ENCODE peak calls at places on chromosomes 11 and 22, in seven cellular contexts. E, Y, C, V, Q, O and F are unnamed samples.

GRCh38 chr11:67160872-67161783 is 42.1 kb downstream of the KDM2A start:
- DNase-seq in E (no peak), Y (peak; percentile 13), C (no peak), V (no peak), Q (no peak), O (no peak), F (no peak)

GRCh38 chr11:57778318-57779037 is 16.9 kb downstream of the CTNND1 start:
- DNase-seq in E (peak; percentile 90), Y (peak; percentile 99), C (peak; percentile 89), V (peak; percentile 92), Q (peak; percentile 74), O (peak; percentile 86), F (peak; percentile 88)

GRCh38 chr11:119461250-119461963 is 38.4 kb upstream of the THY1 start:
- DNase-seq in E (no peak), Y (no peak), C (no peak), V (no peak), Q (no peak), O (no peak), F (no peak)

GRCh38 chr11:44977493-44977984 is 26.9 kb upstream of the TP53I11 start:
- DNase-seq in E (no peak), Y (no peak), C (no peak), V (no peak), Q (no peak), O (no peak), F (peak; percentile 55)

GRCh38 chr11:45468265-45468856 is 182.2 kb upstream of the SYT13 start:
- DNase-seq in E (no peak), Y (peak; percentile 31), C (no peak), V (peak; percentile 33), Q (no peak), O (no peak), F (no peak)

GRCh38 chr22:17552737-17553136 is 10.6 kb upstream of the SLC25A18 start:
- DNase-seq in E (no peak), Y (no peak), C (no peak), V (peak; percentile 46), Q (no peak), O (peak; percentile 40), F (no peak)

GRCh38 chr11:133950874-133951483 is 5.8 kb downstream of the IGSF9B start:
- DNase-seq in E (no peak), Y (no peak), C (no peak), V (no peak), Q (no peak), O (no peak), F (no peak)

GRCh38 chr11:57399221-57399620 is 8.8 kb upstream of the PRG2 start:
- DNase-seq in E (no peak), Y (no peak), C (no peak), V (no peak), Q (no peak), O (no peak), F (no peak)

GRCh38 chr22:23113067-23113846 is 28.5 kb downstream of the RSPH14 start:
- DNase-seq in E (no peak), Y (peak; percentile 67), C (no peak), V (no peak), Q (no peak), O (no peak), F (no peak)

GRCh38 chr11:87212891-87213290 is 175.2 kb downstream of the TMEM135 start:
- DNase-seq in E (no peak), Y (no peak), C (no peak), V (no peak), Q (no peak), O (no peak), F (no peak)

GRCh38 chr22:50174382-50175190 is 4.1 kb downstream of the PANX2 start:
- DNase-seq in E (no peak), Y (no peak), C (no peak), V (no peak), Q (no peak), O (no peak), F (no peak)

GRCh38 chr11:32893091-32893946 is 708 bp downstream of the QSER1 start:
- DNase-seq in E (peak; percentile 82), Y (peak; percentile 29), C (no peak), V (peak; percentile 35), Q (peak; percentile 55), O (peak; percentile 50), F (no peak)

GRCh38 chr11:67665537-67666302 is 8.7 kb downstream of the ALDH3B2 start:
- DNase-seq in E (peak; percentile 67), Y (no peak), C (no peak), V (peak; percentile 48), Q (no peak), O (no peak), F (no peak)

GRCh38 chr11:79663012-79663411 is 222.2 kb upstream of the TENM4 start:
- DNase-seq in E (no peak), Y (no peak), C (no peak), V (no peak), Q (no peak), O (no peak), F (no peak)

DNA sequence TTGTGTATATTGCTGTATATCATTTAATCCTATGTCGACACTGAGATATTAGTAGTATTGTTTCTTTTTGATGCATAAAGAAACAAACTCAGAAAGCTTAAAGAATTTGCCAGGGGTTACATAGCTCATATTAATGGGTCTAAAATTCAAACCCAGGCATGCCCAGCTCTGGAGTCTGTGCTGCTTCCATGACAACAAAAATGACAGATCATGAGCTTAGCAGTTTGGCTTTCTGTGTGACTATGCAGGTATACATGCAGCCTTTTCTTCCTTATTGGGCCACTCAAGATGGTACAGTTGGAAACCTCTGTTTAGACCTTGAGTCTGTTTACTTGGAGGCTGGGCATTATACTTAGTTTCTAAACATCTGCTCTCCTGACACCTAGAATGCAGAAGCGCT is 220.5 kb upstream of the TENM4 start:
- DNase-seq in E (no peak), Y (no peak), C (no peak), V (no peak), Q (no peak), O (no peak), F (no peak)
- H3K4me3 ChIP-seq in E (no peak overlapping the region), Y (no peak overlapping the region), C (no peak overlapping the region), V (no peak overlapping the region), Q (no peak overlapping the region), O (no peak overlapping the region), F (no peak overlapping the region)

GRCh38 chr11:102831128-102831708 is 12.2 kb downstream of the MMP3 start:
- DNase-seq in E (peak; percentile 82), Y (peak; percentile 67), C (no peak), V (no peak), Q (peak; percentile 32), O (peak; percentile 43), F (no peak)
- TF ChIP-seq CTCF in E (peak; percentile 30), Y (peak; percentile 74), C (no peak), V (no peak), Q (no peak), O (no peak), F (no peak)

GRCh38 chr22:45877651-45878050 is 99.3 kb downstream of the WNT7B start:
- DNase-seq in E (peak; percentile 60), Y (no peak), C (no peak), V (no peak), Q (no peak), O (no peak), F (no peak)

GRCh38 chr22:45877036-45877380 is 100.0 kb downstream of the WNT7B start:
- DNase-seq in E (peak; percentile 49), Y (no peak), C (no peak), V (no peak), Q (no peak), O (no peak), F (no peak)

GRCh38 chr22:45879552-45879949 is 97.4 kb downstream of the WNT7B start:
- DNase-seq in E (no peak), Y (no peak), C (no peak), V (no peak), Q (no peak), O (no peak), F (no peak)

GRCh38 chr22:45878901-45879551 is 97.9 kb downstream of the WNT7B start:
- DNase-seq in E (peak; percentile 65), Y (no peak), C (no peak), V (no peak), Q (no peak), O (no peak), F (no peak)

DNA sequence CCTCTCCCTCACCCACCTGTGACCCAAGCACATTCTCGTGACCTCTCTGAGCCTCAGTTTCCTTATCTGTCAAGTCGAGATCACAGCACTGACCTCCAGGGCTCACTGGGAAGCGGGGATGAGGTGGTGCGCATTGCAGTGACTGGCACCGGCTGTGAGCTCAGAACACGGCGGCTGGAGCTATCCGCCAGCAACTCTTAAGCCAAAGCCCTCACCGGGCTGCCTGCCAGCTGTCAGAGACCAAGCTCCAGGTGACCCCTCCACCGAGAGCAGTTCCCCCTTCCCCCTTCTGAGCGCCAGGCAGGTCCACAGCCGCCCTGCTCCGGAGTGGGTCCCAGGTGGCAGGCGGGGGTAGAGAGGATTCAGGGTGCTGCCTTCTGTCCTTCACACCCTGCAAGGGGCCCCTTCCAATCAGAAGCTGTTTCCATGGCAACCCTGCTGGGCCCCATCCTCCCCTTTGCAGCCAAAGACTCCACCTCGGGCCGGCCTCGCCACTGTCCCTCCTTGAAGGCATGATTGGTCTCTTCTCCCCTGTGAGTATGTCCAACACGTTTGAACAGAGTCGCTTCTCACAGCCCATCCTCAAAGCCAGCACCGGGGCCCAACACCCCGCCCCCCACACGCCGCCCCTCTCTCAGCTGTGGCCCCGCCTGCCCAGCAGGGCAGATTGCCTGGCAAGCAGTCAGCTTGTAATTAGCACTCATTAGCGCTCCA is 98.8 kb downstream of the WNT7B start:
- DNase-seq in E (peak; percentile 64), Y (no peak), C (no peak), V (no peak), Q (no peak), O (no peak), F (no peak)
- H3K4me3 ChIP-seq in E (no peak overlapping the region), Y (no peak overlapping the region), C (no peak overlapping the region), V (no peak overlapping the region), Q (no peak overlapping the region), O (no peak overlapping the region), F (no peak overlapping the region)

GRCh38 chr22:30969532-30970355 is 679 bp downstream of the TUG1 start:
- DNase-seq in E (no peak), Y (peak; percentile 45), C (no peak), V (peak; percentile 46), Q (no peak), O (no peak), F (peak; percentile 13)
- TF ChIP-seq CTCF in E (no peak), Y (peak; percentile 15), C (no peak), V (no peak), Q (no peak), O (no peak), F (no peak)